ENCODE peak calls at places on chromosomes 3 and 15, in seven cellular contexts. One of them, this sample, is unnamed.

GRCh38 chr15:99981223-99981647 is 248.0 kb upstream of the LYSMD4 start:
- DNase-seq in fibroblast of villous mesenchyme: no peak
- DNase-seq in stimulated activated CD4-positive, alpha-beta T cell treated with anti-CD3 and anti-CD28 coated beads, Interleukin-12 subunit alpha, Interleukin-12 subunit beta, amount 100 ng/mL, for 4 hours: no peak
- DNase-seq in ovary: no peak
- DNase-seq in coronary artery: no peak
- DNase-seq in AG09309: no peak
- DNase-seq in posterior vena cava: no peak
- DNase-seq in this sample: no peak

GRCh38 chr3:194346621-194347020 is 4.5 kb downstream of the CPN2 start:
- DNase-seq in fibroblast of villous mesenchyme: no peak
- DNase-seq in stimulated activated CD4-positive, alpha-beta T cell treated with anti-CD3 and anti-CD28 coated beads, Interleukin-12 subunit alpha, Interleukin-12 subunit beta, amount 100 ng/mL, for 4 hours: no peak
- DNase-seq in ovary: no peak
- DNase-seq in coronary artery: no peak
- DNase-seq in AG09309: no peak
- DNase-seq in posterior vena cava: no peak
- DNase-seq in this sample: no peak

GRCh38 chr3:69379661-69380060 is 6.2 kb downstream of the FRMD4B start:
- DNase-seq in fibroblast of villous mesenchyme: peak
- DNase-seq in stimulated activated CD4-positive, alpha-beta T cell treated with anti-CD3 and anti-CD28 coated beads, Interleukin-12 subunit alpha, Interleukin-12 subunit beta, amount 100 ng/mL, for 4 hours: no peak
- DNase-seq in ovary: no peak
- DNase-seq in coronary artery: no peak
- DNase-seq in AG09309: no peak
- DNase-seq in posterior vena cava: no peak
- DNase-seq in this sample: no peak

GRCh38 chr3:23402728-23403505 is 199.8 kb downstream of the UBE2E2 start:
- DNase-seq in fibroblast of villous mesenchyme: no peak
- DNase-seq in stimulated activated CD4-positive, alpha-beta T cell treated with anti-CD3 and anti-CD28 coated beads, Interleukin-12 subunit alpha, Interleukin-12 subunit beta, amount 100 ng/mL, for 4 hours: no peak
- DNase-seq in ovary: no peak
- DNase-seq in coronary artery: no peak
- DNase-seq in AG09309: no peak
- DNase-seq in posterior vena cava: no peak
- DNase-seq in this sample: no peak

GRCh38 chr3:52609316-52609815 is 73.0 kb downstream of the UQCC5 start:
- DNase-seq in fibroblast of villous mesenchyme: no peak
- DNase-seq in stimulated activated CD4-positive, alpha-beta T cell treated with anti-CD3 and anti-CD28 coated beads, Interleukin-12 subunit alpha, Interleukin-12 subunit beta, amount 100 ng/mL, for 4 hours: no peak
- DNase-seq in ovary: no peak
- DNase-seq in coronary artery: no peak
- DNase-seq in AG09309: no peak
- DNase-seq in posterior vena cava: no peak
- DNase-seq in this sample: no peak

GRCh38 chr3:38634133-38634532 is 15.4 kb downstream of the SCN5A start:
- DNase-seq in fibroblast of villous mesenchyme: peak
- DNase-seq in stimulated activated CD4-positive, alpha-beta T cell treated with anti-CD3 and anti-CD28 coated beads, Interleukin-12 subunit alpha, Interleukin-12 subunit beta, amount 100 ng/mL, for 4 hours: no peak
- DNase-seq in ovary: no peak
- DNase-seq in coronary artery: no peak
- DNase-seq in AG09309: no peak
- DNase-seq in posterior vena cava: no peak
- DNase-seq in this sample: peak

GRCh38 chr15:24823473-24823872 is 131.3 kb upstream of the SNRPN start:
- DNase-seq in fibroblast of villous mesenchyme: no peak
- DNase-seq in stimulated activated CD4-positive, alpha-beta T cell treated with anti-CD3 and anti-CD28 coated beads, Interleukin-12 subunit alpha, Interleukin-12 subunit beta, amount 100 ng/mL, for 4 hours: no peak
- DNase-seq in ovary: no peak
- DNase-seq in coronary artery: no peak
- DNase-seq in AG09309: no peak
- DNase-seq in posterior vena cava: no peak
- DNase-seq in this sample: no peak

GRCh38 chr3:197787412-197787811 is 3.6 kb upstream of the LRCH3 start:
- DNase-seq in fibroblast of villous mesenchyme: no peak
- DNase-seq in stimulated activated CD4-positive, alpha-beta T cell treated with anti-CD3 and anti-CD28 coated beads, Interleukin-12 subunit alpha, Interleukin-12 subunit beta, amount 100 ng/mL, for 4 hours: no peak
- DNase-seq in ovary: no peak
- DNase-seq in coronary artery: no peak
- DNase-seq in AG09309: no peak
- DNase-seq in posterior vena cava: no peak
- DNase-seq in this sample: no peak

GRCh38 chr15:74937226-74937601 is 659 bp downstream of the COX5A start:
- DNase-seq in fibroblast of villous mesenchyme: no peak
- DNase-seq in stimulated activated CD4-positive, alpha-beta T cell treated with anti-CD3 and anti-CD28 coated beads, Interleukin-12 subunit alpha, Interleukin-12 subunit beta, amount 100 ng/mL, for 4 hours: no peak
- DNase-seq in ovary: no peak
- DNase-seq in coronary artery: no peak
- DNase-seq in AG09309: no peak
- DNase-seq in posterior vena cava: no peak
- DNase-seq in this sample: no peak

GRCh38 chr3:60536420-60536819 is 714.8 kb downstream of the FHIT start:
- DNase-seq in fibroblast of villous mesenchyme: no peak
- DNase-seq in stimulated activated CD4-positive, alpha-beta T cell treated with anti-CD3 and anti-CD28 coated beads, Interleukin-12 subunit alpha, Interleukin-12 subunit beta, amount 100 ng/mL, for 4 hours: no peak
- DNase-seq in ovary: no peak
- DNase-seq in coronary artery: no peak
- DNase-seq in AG09309: no peak
- DNase-seq in posterior vena cava: no peak
- DNase-seq in this sample: no peak

GRCh38 chr15:99104788-99105515 is at the start of gene SYNM:
- DNase-seq in fibroblast of villous mesenchyme: peak
- DNase-seq in stimulated activated CD4-positive, alpha-beta T cell treated with anti-CD3 and anti-CD28 coated beads, Interleukin-12 subunit alpha, Interleukin-12 subunit beta, amount 100 ng/mL, for 4 hours: peak
- DNase-seq in ovary: peak
- DNase-seq in coronary artery: peak
- DNase-seq in AG09309: no peak
- DNase-seq in posterior vena cava: peak
- DNase-seq in this sample: peak

GRCh38 chr3:17850448-17850847 is 108.0 kb upstream of the TBC1D5 start:
- DNase-seq in fibroblast of villous mesenchyme: peak
- DNase-seq in stimulated activated CD4-positive, alpha-beta T cell treated with anti-CD3 and anti-CD28 coated beads, Interleukin-12 subunit alpha, Interleukin-12 subunit beta, amount 100 ng/mL, for 4 hours: no peak
- DNase-seq in ovary: no peak
- DNase-seq in coronary artery: no peak
- DNase-seq in AG09309: peak
- DNase-seq in posterior vena cava: no peak
- DNase-seq in this sample: no peak

GRCh38 chr15:98442379-98442833 is 205.9 kb upstream of the IGF1R start:
- DNase-seq in fibroblast of villous mesenchyme: peak
- DNase-seq in stimulated activated CD4-positive, alpha-beta T cell treated with anti-CD3 and anti-CD28 coated beads, Interleukin-12 subunit alpha, Interleukin-12 subunit beta, amount 100 ng/mL, for 4 hours: peak
- DNase-seq in ovary: peak
- DNase-seq in coronary artery: no peak
- DNase-seq in AG09309: peak
- DNase-seq in posterior vena cava: no peak
- DNase-seq in this sample: no peak

GRCh38 chr15:67025719-67026118 is 39.7 kb upstream of the SMAD3 start:
- DNase-seq in fibroblast of villous mesenchyme: peak
- DNase-seq in stimulated activated CD4-positive, alpha-beta T cell treated with anti-CD3 and anti-CD28 coated beads, Interleukin-12 subunit alpha, Interleukin-12 subunit beta, amount 100 ng/mL, for 4 hours: no peak
- DNase-seq in ovary: peak
- DNase-seq in coronary artery: no peak
- DNase-seq in AG09309: peak
- DNase-seq in posterior vena cava: peak
- DNase-seq in this sample: no peak

GRCh38 chr15:46280753-46281521 is 646.1 kb downstream of the SQOR start:
- DNase-seq in fibroblast of villous mesenchyme: no peak
- DNase-seq in stimulated activated CD4-positive, alpha-beta T cell treated with anti-CD3 and anti-CD28 coated beads, Interleukin-12 subunit alpha, Interleukin-12 subunit beta, amount 100 ng/mL, for 4 hours: no peak
- DNase-seq in ovary: no peak
- DNase-seq in coronary artery: no peak
- DNase-seq in AG09309: no peak
- DNase-seq in posterior vena cava: no peak
- DNase-seq in this sample: no peak

GRCh38 chr3:59480486-59480995 is 430.7 kb upstream of the CFAP20DC start:
- DNase-seq in fibroblast of villous mesenchyme: peak
- DNase-seq in stimulated activated CD4-positive, alpha-beta T cell treated with anti-CD3 and anti-CD28 coated beads, Interleukin-12 subunit alpha, Interleukin-12 subunit beta, amount 100 ng/mL, for 4 hours: no peak
- DNase-seq in ovary: no peak
- DNase-seq in coronary artery: no peak
- DNase-seq in AG09309: peak
- DNase-seq in posterior vena cava: no peak
- DNase-seq in this sample: no peak

GRCh38 chr15:48510976-48511375 is 134.5 kb downstream of the FBN1 start:
- DNase-seq in fibroblast of villous mesenchyme: no peak
- DNase-seq in stimulated activated CD4-positive, alpha-beta T cell treated with anti-CD3 and anti-CD28 coated beads, Interleukin-12 subunit alpha, Interleukin-12 subunit beta, amount 100 ng/mL, for 4 hours: no peak
- DNase-seq in ovary: no peak
- DNase-seq in coronary artery: no peak
- DNase-seq in AG09309: no peak
- DNase-seq in posterior vena cava: no peak
- DNase-seq in this sample: no peak

GRCh38 chr15:36527512-36528162 is 51.8 kb upstream of the CDIN1 start:
- DNase-seq in fibroblast of villous mesenchyme: no peak
- DNase-seq in stimulated activated CD4-positive, alpha-beta T cell treated with anti-CD3 and anti-CD28 coated beads, Interleukin-12 subunit alpha, Interleukin-12 subunit beta, amount 100 ng/mL, for 4 hours: no peak
- DNase-seq in ovary: no peak
- DNase-seq in coronary artery: no peak
- DNase-seq in AG09309: no peak
- DNase-seq in posterior vena cava: no peak
- DNase-seq in this sample: no peak

GRCh38 chr3:94525039-94525438 is 462.2 kb downstream of the NSUN3 start:
- DNase-seq in fibroblast of villous mesenchyme: peak
- DNase-seq in stimulated activated CD4-positive, alpha-beta T cell treated with anti-CD3 and anti-CD28 coated beads, Interleukin-12 subunit alpha, Interleukin-12 subunit beta, amount 100 ng/mL, for 4 hours: no peak
- DNase-seq in ovary: peak
- DNase-seq in coronary artery: no peak
- DNase-seq in AG09309: no peak
- DNase-seq in posterior vena cava: no peak
- DNase-seq in this sample: no peak

GRCh38 chr15:85047271-85047948 is 65.8 kb downstream of the PDE8A start:
- DNase-seq in fibroblast of villous mesenchyme: peak
- DNase-seq in stimulated activated CD4-positive, alpha-beta T cell treated with anti-CD3 and anti-CD28 coated beads, Interleukin-12 subunit alpha, Interleukin-12 subunit beta, amount 100 ng/mL, for 4 hours: no peak
- DNase-seq in ovary: peak
- DNase-seq in coronary artery: no peak
- DNase-seq in AG09309: peak
- DNase-seq in posterior vena cava: no peak
- DNase-seq in this sample: no peak

GRCh38 chr3:128945878-128946175 is 48.0 kb downstream of the CFAP92 start:
- DNase-seq in fibroblast of villous mesenchyme: no peak
- DNase-seq in stimulated activated CD4-positive, alpha-beta T cell treated with anti-CD3 and anti-CD28 coated beads, Interleukin-12 subunit alpha, Interleukin-12 subunit beta, amount 100 ng/mL, for 4 hours: no peak
- DNase-seq in ovary: no peak
- DNase-seq in coronary artery: no peak
- DNase-seq in AG09309: no peak
- DNase-seq in posterior vena cava: no peak
- DNase-seq in this sample: no peak

GRCh38 chr15:44286814-44287555 is 1.5 kb upstream of the GOLM2 start:
- DNase-seq in fibroblast of villous mesenchyme: no peak
- DNase-seq in stimulated activated CD4-positive, alpha-beta T cell treated with anti-CD3 and anti-CD28 coated beads, Interleukin-12 subunit alpha, Interleukin-12 subunit beta, amount 100 ng/mL, for 4 hours: no peak
- DNase-seq in ovary: no peak
- DNase-seq in coronary artery: no peak
- DNase-seq in AG09309: no peak
- DNase-seq in posterior vena cava: no peak
- DNase-seq in this sample: no peak

GRCh38 chr3:53794597-53794996 is 51.6 kb downstream of the CHDH start:
- DNase-seq in fibroblast of villous mesenchyme: no peak
- DNase-seq in stimulated activated CD4-positive, alpha-beta T cell treated with anti-CD3 and anti-CD28 coated beads, Interleukin-12 subunit alpha, Interleukin-12 subunit beta, amount 100 ng/mL, for 4 hours: no peak
- DNase-seq in ovary: no peak
- DNase-seq in coronary artery: no peak
- DNase-seq in AG09309: no peak
- DNase-seq in posterior vena cava: no peak
- DNase-seq in this sample: no peak

GRCh38 chr3:177824190-177824786 is 627.0 kb upstream of the TBL1XR1 start:
- DNase-seq in fibroblast of villous mesenchyme: peak
- DNase-seq in stimulated activated CD4-positive, alpha-beta T cell treated with anti-CD3 and anti-CD28 coated beads, Interleukin-12 subunit alpha, Interleukin-12 subunit beta, amount 100 ng/mL, for 4 hours: no peak
- DNase-seq in ovary: peak
- DNase-seq in coronary artery: peak
- DNase-seq in AG09309: no peak
- DNase-seq in posterior vena cava: peak
- DNase-seq in this sample: no peak

GRCh38 chr3:12796171-12797123 is at the start of gene CAND2:
- DNase-seq in fibroblast of villous mesenchyme: peak
- DNase-seq in stimulated activated CD4-positive, alpha-beta T cell treated with anti-CD3 and anti-CD28 coated beads, Interleukin-12 subunit alpha, Interleukin-12 subunit beta, amount 100 ng/mL, for 4 hours: peak
- DNase-seq in ovary: peak
- DNase-seq in coronary artery: no peak
- DNase-seq in AG09309: no peak
- DNase-seq in posterior vena cava: peak
- DNase-seq in this sample: no peak

GRCh38 chr15:62118446-62118964 is 46.6 kb downstream of the C2CD4B start:
- DNase-seq in fibroblast of villous mesenchyme: peak
- DNase-seq in stimulated activated CD4-positive, alpha-beta T cell treated with anti-CD3 and anti-CD28 coated beads, Interleukin-12 subunit alpha, Interleukin-12 subunit beta, amount 100 ng/mL, for 4 hours: no peak
- DNase-seq in ovary: no peak
- DNase-seq in coronary artery: no peak
- DNase-seq in AG09309: no peak
- DNase-seq in posterior vena cava: no peak
- DNase-seq in this sample: no peak

GRCh38 chr15:88377509-88377908 is 89.7 kb downstream of the MRPL46 start:
- DNase-seq in fibroblast of villous mesenchyme: no peak
- DNase-seq in stimulated activated CD4-positive, alpha-beta T cell treated with anti-CD3 and anti-CD28 coated beads, Interleukin-12 subunit alpha, Interleukin-12 subunit beta, amount 100 ng/mL, for 4 hours: no peak
- DNase-seq in ovary: no peak
- DNase-seq in coronary artery: no peak
- DNase-seq in AG09309: no peak
- DNase-seq in posterior vena cava: no peak
- DNase-seq in this sample: no peak

GRCh38 chr3:126782554-126782953 is 78.5 kb downstream of the CHCHD6 start:
- DNase-seq in fibroblast of villous mesenchyme: peak
- DNase-seq in stimulated activated CD4-positive, alpha-beta T cell treated with anti-CD3 and anti-CD28 coated beads, Interleukin-12 subunit alpha, Interleukin-12 subunit beta, amount 100 ng/mL, for 4 hours: no peak
- DNase-seq in ovary: no peak
- DNase-seq in coronary artery: no peak
- DNase-seq in AG09309: peak
- DNase-seq in posterior vena cava: no peak
- DNase-seq in this sample: peak

GRCh38 chr3:39432342-39432741 is 25.8 kb downstream of the RPSA start:
- DNase-seq in fibroblast of villous mesenchyme: no peak
- DNase-seq in stimulated activated CD4-positive, alpha-beta T cell treated with anti-CD3 and anti-CD28 coated beads, Interleukin-12 subunit alpha, Interleukin-12 subunit beta, amount 100 ng/mL, for 4 hours: no peak
- DNase-seq in ovary: no peak
- DNase-seq in coronary artery: no peak
- DNase-seq in AG09309: no peak
- DNase-seq in posterior vena cava: no peak
- DNase-seq in this sample: no peak

GRCh38 chr15:89506026-89506686 is 9.8 kb upstream of the RHCG start:
- DNase-seq in fibroblast of villous mesenchyme: no peak
- DNase-seq in stimulated activated CD4-positive, alpha-beta T cell treated with anti-CD3 and anti-CD28 coated beads, Interleukin-12 subunit alpha, Interleukin-12 subunit beta, amount 100 ng/mL, for 4 hours: no peak
- DNase-seq in ovary: no peak
- DNase-seq in coronary artery: peak
- DNase-seq in AG09309: no peak
- DNase-seq in posterior vena cava: no peak
- DNase-seq in this sample: no peak

GRCh38 chr15:87461621-87462020 is 794.9 kb downstream of the NTRK3 start:
- DNase-seq in fibroblast of villous mesenchyme: peak
- DNase-seq in stimulated activated CD4-positive, alpha-beta T cell treated with anti-CD3 and anti-CD28 coated beads, Interleukin-12 subunit alpha, Interleukin-12 subunit beta, amount 100 ng/mL, for 4 hours: no peak
- DNase-seq in ovary: no peak
- DNase-seq in coronary artery: no peak
- DNase-seq in AG09309: peak
- DNase-seq in posterior vena cava: no peak
- DNase-seq in this sample: no peak

GRCh38 chr3:146796078-146796477 is 190.9 kb upstream of the PLSCR5 start:
- DNase-seq in fibroblast of villous mesenchyme: no peak
- DNase-seq in stimulated activated CD4-positive, alpha-beta T cell treated with anti-CD3 and anti-CD28 coated beads, Interleukin-12 subunit alpha, Interleukin-12 subunit beta, amount 100 ng/mL, for 4 hours: no peak
- DNase-seq in ovary: no peak
- DNase-seq in coronary artery: no peak
- DNase-seq in AG09309: no peak
- DNase-seq in posterior vena cava: no peak
- DNase-seq in this sample: no peak